ENCODE peak calls at places on chromosome 1, in four cellular contexts. I, B, N and Q are unnamed samples.

GRCh38 chr1:18783705-18784522 is 75.5 kb downstream of the TAS1R2 start:
- DNase-seq in I (no peak), B (no peak), N (no peak), Q (no peak)

GRCh38 chr1:53367503-53368313 is 39.8 kb upstream of the LRP8 start:
- DNase-seq in I (no peak), B (peak), N (peak), Q (no peak)

GRCh38 chr1:151145158-151146071 is 1.0 kb downstream of the SEMA6C start:
- DNase-seq in I (no peak), B (no peak), N (no peak), Q (peak)

GRCh38 chr1:65021792-65022191 is 55.4 kb upstream of the JAK1 start:
- DNase-seq in I (no peak), B (peak), N (no peak), Q (no peak)

GRCh38 chr1:42176902-42177519 is 12.5 kb upstream of the GUCA2A start:
- DNase-seq in I (peak), B (peak), N (no peak), Q (peak)

GRCh38 chr1:54371038-54371935 is 34.9 kb downstream of the SSBP3 start:
- DNase-seq in I (no peak), B (no peak), N (peak), Q (no peak)

GRCh38 chr1:51237714-51238403 is 1.8 kb downstream of the RNF11 start:
- DNase-seq in I (no peak), B (no peak), N (no peak), Q (peak)

GRCh38 chr1:171251741-171252300 is 3.5 kb downstream of the FMO1 start:
- DNase-seq in I (no peak), B (no peak), N (peak), Q (peak)

GRCh38 chr1:60679524-60679923 is 402.8 kb upstream of the NFIA start:
- DNase-seq in I (no peak), B (no peak), N (no peak), Q (no peak)

GRCh38 chr1:88683516-88683847 is 591 bp upstream of the PKN2 start:
- DNase-seq in I (peak), B (peak), N (peak), Q (no peak)

GRCh38 chr1:8207202-8207601 is 110.7 kb upstream of the SLC45A1 start:
- DNase-seq in I (no peak), B (no peak), N (no peak), Q (no peak)

GRCh38 chr1:32703479-32704291 is 1.1 kb upstream of the SYNC start:
- DNase-seq in I (peak), B (no peak), N (no peak), Q (peak)

GRCh38 chr1:156060937-156061636 is at the start of gene RAB25:
- DNase-seq in I (no peak), B (no peak), N (peak), Q (no peak)

GRCh38 chr1:82697965-82698364 is 897.2 kb downstream of the ADGRL2 start:
- DNase-seq in I (no peak), B (no peak), N (no peak), Q (no peak)

GRCh38 chr1:33654267-33654832 is 181.9 kb downstream of the ZSCAN20 start:
- DNase-seq in I (peak), B (no peak), N (no peak), Q (peak)

GRCh38 chr1:172845865-172846264 is 187.0 kb downstream of the FASLG start:
- DNase-seq in I (no peak), B (no peak), N (no peak), Q (no peak)

GRCh38 chr1:162717548-162717947 is 73.0 kb upstream of the HSD17B7 start:
- DNase-seq in I (no peak), B (no peak), N (no peak), Q (no peak)

GRCh38 chr1:37932759-37933158 is 14.1 kb downstream of the INPP5B start:
- DNase-seq in I (no peak), B (peak), N (no peak), Q (peak)

GRCh38 chr1:160189649-160190625 is at the start of gene CASQ1:
- DNase-seq in I (no peak), B (no peak), N (peak), Q (no peak)

GRCh38 chr1:8339203-8339600 is 21.3 kb downstream of the SLC45A1 start:
- DNase-seq in I (no peak), B (no peak), N (no peak), Q (no peak)

GRCh38 chr1:232568331-232568852 is 61.5 kb downstream of the SIPA1L2 start:
- DNase-seq in I (no peak), B (no peak), N (no peak), Q (peak)
- H3K4me3 ChIP-seq in I (no peak), B (no peak), N (no peak), Q (no peak)

DNA sequence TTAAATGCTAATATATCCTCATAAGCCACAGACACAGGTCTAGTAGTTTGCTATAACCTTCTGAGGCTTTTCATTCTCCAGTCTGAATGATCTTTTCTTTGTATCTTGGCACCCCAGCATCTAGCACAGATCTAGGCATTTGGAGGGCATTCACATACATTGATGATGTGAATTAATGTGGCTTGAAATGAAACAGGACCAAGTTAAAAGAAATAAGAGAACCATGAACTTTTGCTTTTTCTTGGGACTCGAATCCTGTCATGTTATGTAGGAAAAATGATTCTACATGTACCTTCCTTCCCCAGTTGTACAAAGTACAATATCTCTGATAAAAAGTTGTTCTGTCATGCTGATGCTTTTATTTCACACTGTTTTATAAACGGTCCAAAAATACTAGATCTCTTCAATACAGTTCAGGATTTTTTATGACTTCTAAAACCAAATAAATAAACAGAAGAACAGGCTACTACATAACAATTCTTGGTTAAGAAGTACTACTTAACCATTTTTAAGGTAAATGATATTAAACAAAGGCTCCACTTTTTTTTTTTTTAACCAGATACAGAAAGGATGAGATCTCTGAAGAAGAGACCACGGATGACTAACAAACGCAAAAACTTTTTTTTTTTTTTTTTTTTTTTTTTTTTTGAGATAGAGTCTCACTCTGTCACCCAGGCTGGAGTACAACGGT is 3.0 kb downstream of the SORT1 start:
- DNase-seq in I (no peak), B (no peak), N (no peak), Q (no peak)
- H3K4me3 ChIP-seq in I (no peak), B (peak), N (no peak), Q (no peak)

GRCh38 chr1:36396359-36396758 is 1.3 kb downstream of the LSM10 start:
- DNase-seq in I (no peak), B (no peak), N (no peak), Q (no peak)

GRCh38 chr1:36397083-36397377 is 678 bp downstream of the LSM10 start:
- DNase-seq in I (no peak), B (no peak), N (no peak), Q (no peak)

GRCh38 chr1:36397378-36398230 is at the start of gene LSM10:
- DNase-seq in I (peak), B (peak), N (peak), Q (peak)

GRCh38 chr1:36400514-36400824 is 2.8 kb upstream of the LSM10 start:
- DNase-seq in I (no peak), B (no peak), N (no peak), Q (no peak)

GRCh38 chr1:36398370-36398977 is 766 bp upstream of the LSM10 start:
- DNase-seq in I (no peak), B (no peak), N (no peak), Q (no peak)
- H3K4me3 ChIP-seq in I (no peak), B (peak), N (no peak), Q (no peak)

DNA sequence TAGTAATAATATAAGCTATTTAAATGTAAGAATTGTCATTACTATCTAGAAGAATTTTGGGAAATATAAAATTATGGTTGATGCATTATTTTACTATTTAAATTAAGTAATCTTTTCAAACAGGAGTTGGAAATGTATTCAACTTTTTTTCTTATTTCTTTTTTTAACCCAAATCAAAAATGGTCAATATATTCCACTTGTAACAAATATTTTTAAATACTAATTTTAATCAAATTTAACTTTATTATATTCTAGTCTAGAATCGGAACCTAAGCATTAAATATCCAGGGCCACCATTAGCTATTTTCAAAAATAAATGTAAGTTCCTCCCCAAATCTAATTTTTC is 37.2 kb upstream of the S1PR1 start:
- DNase-seq in I (no peak), B (no peak), N (no peak), Q (no peak)
- H3K4me3 ChIP-seq in I (no peak), B (no peak), N (no peak), Q (no peak)

DNA sequence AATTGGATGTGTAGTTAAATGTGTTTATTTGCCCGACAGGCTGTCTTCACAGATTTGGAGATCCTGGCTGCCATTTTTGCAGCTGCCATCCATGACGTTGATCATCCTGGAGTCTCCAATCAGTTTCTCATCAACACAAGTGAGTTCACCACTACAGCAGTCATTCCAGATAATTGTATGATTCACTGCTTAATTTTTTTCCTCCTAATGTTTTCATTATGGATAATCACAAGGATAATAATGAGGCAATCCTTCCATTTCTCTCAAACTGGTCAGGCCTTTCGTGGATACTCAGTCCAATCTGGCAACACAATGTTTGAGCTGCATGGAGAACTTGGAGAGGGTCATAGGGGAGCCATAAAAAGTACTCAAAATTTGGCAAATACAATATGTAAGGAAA is 168.3 kb upstream of the SGIP1 start:
- DNase-seq in I (no peak), B (no peak), N (no peak), Q (no peak)
- H3K4me3 ChIP-seq in I (no peak), B (no peak), N (no peak), Q (no peak)